ENCODE peak calls at places on chromosome 11, in five cellular contexts. C is AG10803, D is IMR-90, Q is neural crest cell, F is nucleus accumbens. U is an unnamed sample.

GRCh38 chr11:92596596-92597317 is 372.1 kb downstream of the FAT3 start:
- DNase-seq in C (peak; percentile 18), F (no peak), Q (no peak), D (no peak), U (no peak)

GRCh38 chr11:62001450-62002178 is 34.2 kb upstream of the FTH1 start:
- DNase-seq in D (no peak), F (no peak), C (peak; percentile 5), Q (no peak), U (peak; percentile 41)

GRCh38 chr11:72221386-72221785 is 3.2 kb upstream of the INPPL1 start:
- DNase-seq in D (no peak), C (no peak), F (no peak), Q (no peak), U (no peak)

GRCh38 chr11:18046116-18046777 is at the start of gene TPH1:
- DNase-seq in C (peak; percentile 7), Q (peak; percentile 51), D (peak; percentile 36), F (no peak), U (peak; percentile 21)

GRCh38 chr11:131591051-131591461 is 220.6 kb downstream of the NTM start:
- DNase-seq in Q (no peak), C (peak; percentile 25), D (no peak), F (no peak), U (no peak)

GRCh38 chr11:114377612-114378267 is 22.6 kb downstream of the C11orf71 start:
- DNase-seq in Q (no peak), C (peak; percentile 97), D (peak; percentile 87), F (no peak), U (peak; percentile 87)

GRCh38 chr11:33747969-33748368 is 11.7 kb upstream of the CD59 start:
- DNase-seq in D (peak; percentile 79), Q (no peak), F (no peak), C (peak; percentile 39), U (no peak)

GRCh38 chr11:7666292-7666866 is 6.9 kb downstream of the CYB5R2 start:
- DNase-seq in C (no peak), Q (no peak), F (no peak), D (no peak), U (no peak)

GRCh38 chr11:13284776-13285588 is 7.4 kb downstream of the BMAL1 start:
- DNase-seq in C (no peak), F (no peak), Q (no peak), D (no peak), U (no peak)

GRCh38 chr11:45982656-45983470 is 60.4 kb downstream of the LARGE2 start:
- DNase-seq in D (peak; percentile 88), F (no peak), C (peak; percentile 74), Q (no peak), U (peak; percentile 87)

GRCh38 chr11:6572215-6572614 is 31.2 kb downstream of the RRP8 start:
- DNase-seq in D (peak; percentile 84), F (no peak), C (peak; percentile 88), Q (no peak), U (peak; percentile 83)

GRCh38 chr11:43021466-43021865 is 290.3 kb upstream of the API5 start:
- DNase-seq in C (no peak), F (no peak), Q (peak; percentile 18), D (no peak), U (no peak)

GRCh38 chr11:81644239-81644840 is 1089.3 kb downstream of the FAM181B start:
- DNase-seq in F (no peak), Q (peak; percentile 6), D (peak; percentile 23), C (peak; percentile 39), U (peak; percentile 45)

GRCh38 chr11:9225748-9226298 is 39.3 kb downstream of the DENND5A start:
- DNase-seq in Q (no peak), F (no peak), D (no peak), C (no peak), U (no peak)

GRCh38 chr11:119336744-119337469 is 2.6 kb downstream of the RNF26 start:
- DNase-seq in D (no peak), C (no peak), F (no peak), Q (no peak), U (no peak)

GRCh38 chr11:10303558-10304363 is 1.1 kb upstream of the ADM start:
- DNase-seq in C (peak; percentile 86), Q (no peak), D (peak; percentile 68), F (no peak), U (peak; percentile 59)

U was measured in fibroblast of mammary gland.